ENCODE peak calls at places on chromosomes 3 and 15, in eight cellular contexts. T is right lobe of liver; R is colonic mucosa; Y is Panc1; B is right cardiac atrium; L is CD4-positive, CD25-positive, alpha-beta regulatory T cell; S is A673; K is mesenchymal stem cell. Q is an unnamed sample. For H3K4me1, the result is how much of the 10 kb centered on the place peaks cover.

GRCh38 chr3:122572940-122573412 is 4.5 kb upstream of the PARP15 start:
- DNase-seq in T (peak), R (no peak), Y (no peak), B (no peak), L (no peak), S (peak), K (peak), Q (no peak)

GRCh38 chr3:31096661-31097060 is 202.2 kb upstream of the GADL1 start:
- DNase-seq in T (no peak), R (no peak), Y (no peak), B (no peak), L (no peak), S (no peak), K (peak), Q (no peak)

GRCh38 chr3:101870138-101870537 is 20.8 kb downstream of the NFKBIZ start:
- DNase-seq in T (no peak), R (no peak), Y (no peak), B (no peak), L (no peak), S (no peak), K (peak), Q (no peak)

GRCh38 chr3:138365253-138365555 is 16.8 kb downstream of the MRAS start:
- DNase-seq in T (no peak), R (no peak), Y (no peak), B (no peak), L (no peak), S (no peak), K (no peak), Q (no peak)

GRCh38 chr3:185711255-185711870 is 113.5 kb downstream of the IGF2BP2 start:
- DNase-seq in T (no peak), R (no peak), Y (no peak), B (no peak), L (no peak), S (peak), K (peak), Q (no peak)

GRCh38 chr3:46649436-46649835 is 37.1 kb downstream of the FAM240A start:
- DNase-seq in T (no peak), R (no peak), Y (no peak), B (no peak), L (no peak), S (no peak), K (no peak), Q (no peak)

GRCh38 chr3:73734376-73734775 is 109.6 kb upstream of the PDZRN3 start:
- DNase-seq in T (no peak), R (no peak), Y (no peak), B (no peak), L (no peak), S (no peak), K (no peak), Q (no peak)

GRCh38 chr15:66779331-66780009 is 77.4 kb downstream of the SMAD6 start:
- DNase-seq in T (peak), R (peak), Y (no peak), B (no peak), L (no peak), S (no peak), K (no peak), Q (no peak)

GRCh38 chr3:90136468-90137191 is 1029.2 kb downstream of the EPHA3 start:
- DNase-seq in T (no peak), R (peak), Y (no peak), B (no peak), L (no peak), S (no peak), K (no peak), Q (no peak)

GRCh38 chr3:169847896-169848295 is 21.8 kb downstream of the LRRC31 start:
- DNase-seq in T (no peak), R (peak), Y (no peak), B (no peak), L (no peak), S (no peak), K (no peak), Q (no peak)

GRCh38 chr15:88267720-88268119 is 11.2 kb upstream of the NTRK3 start:
- DNase-seq in T (no peak), R (no peak), Y (no peak), B (no peak), L (no peak), S (no peak), K (no peak), Q (no peak)

GRCh38 chr3:183485093-183485492 is 56.7 kb upstream of the MCF2L2 start:
- DNase-seq in T (no peak), R (no peak), Y (no peak), B (no peak), L (no peak), S (no peak), K (no peak), Q (no peak)

GRCh38 chr3:13787533-13787932 is 92.3 kb downstream of the WNT7A start:
- DNase-seq in T (no peak), R (no peak), Y (no peak), B (no peak), L (no peak), S (no peak), K (no peak), Q (no peak)

GRCh38 chr3:129486057-129487035 is 42.1 kb upstream of the RHO start:
- DNase-seq in T (no peak), R (no peak), Y (no peak), B (no peak), L (no peak), S (no peak), K (peak), Q (no peak)

GRCh38 chr3:18751514-18751913 is 326.4 kb upstream of the SATB1 start:
- DNase-seq in T (no peak), R (no peak), Y (no peak), B (no peak), L (no peak), S (no peak), K (no peak), Q (no peak)

GRCh38 chr15:58556028-58556361 is 124.2 kb downstream of the LIPC start:
- DNase-seq in T (no peak), R (no peak), Y (no peak), B (no peak), L (no peak), S (no peak), K (no peak), Q (no peak)
- H3K4me1 ChIP-seq in T (under half), R (under half), Y (under half), B (under half), L (under half), S (under half), K (under half), Q (under half)

DNA sequence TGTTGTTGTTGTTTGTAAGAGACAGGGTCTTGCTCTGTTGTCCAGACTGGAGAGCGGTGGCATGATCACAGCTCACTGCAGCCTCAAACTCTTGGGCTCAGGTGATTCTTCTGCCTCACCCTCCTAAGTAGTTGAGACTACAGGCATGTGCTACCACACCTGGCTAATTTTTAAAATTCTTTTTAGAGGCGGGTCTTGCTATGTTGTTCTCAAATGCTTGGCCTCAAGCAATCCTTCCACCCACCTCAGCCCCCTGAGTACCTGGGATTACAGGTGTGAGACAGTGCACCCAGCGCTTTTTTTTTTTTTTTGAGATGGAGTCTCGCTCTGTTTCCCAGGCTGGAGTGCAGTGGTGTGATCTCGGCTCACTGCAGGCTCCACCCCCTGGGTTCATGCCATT is 46.7 kb downstream of the TMOD3 start:
- DNase-seq in T (no peak), R (no peak), Y (no peak), B (no peak), L (no peak), S (no peak), K (no peak), Q (no peak)
- H3K4me1 ChIP-seq in T (under half), R (under half), Y (under half), B (under half), L (under half), S (under half), K (under half), Q (half or more)

GRCh38 chr15:101071651-101072050 is 152.5 kb downstream of the LRRK1 start:
- DNase-seq in T (no peak), R (no peak), Y (no peak), B (peak), L (no peak), S (no peak), K (no peak), Q (no peak)
- H3K4me1 ChIP-seq in T (under half), R (under half), Y (under half), B (under half), L (under half), S (under half), K (under half), Q (under half)

GRCh38 chr3:32113981-32114566 is 7.7 kb downstream of the GPD1L start:
- DNase-seq in T (no peak), R (no peak), Y (no peak), B (no peak), L (no peak), S (no peak), K (no peak), Q (no peak)
- H3K4me1 ChIP-seq in T (under half), R (under half), Y (under half), B (under half), L (under half), S (under half), K (under half), Q (under half)

DNA sequence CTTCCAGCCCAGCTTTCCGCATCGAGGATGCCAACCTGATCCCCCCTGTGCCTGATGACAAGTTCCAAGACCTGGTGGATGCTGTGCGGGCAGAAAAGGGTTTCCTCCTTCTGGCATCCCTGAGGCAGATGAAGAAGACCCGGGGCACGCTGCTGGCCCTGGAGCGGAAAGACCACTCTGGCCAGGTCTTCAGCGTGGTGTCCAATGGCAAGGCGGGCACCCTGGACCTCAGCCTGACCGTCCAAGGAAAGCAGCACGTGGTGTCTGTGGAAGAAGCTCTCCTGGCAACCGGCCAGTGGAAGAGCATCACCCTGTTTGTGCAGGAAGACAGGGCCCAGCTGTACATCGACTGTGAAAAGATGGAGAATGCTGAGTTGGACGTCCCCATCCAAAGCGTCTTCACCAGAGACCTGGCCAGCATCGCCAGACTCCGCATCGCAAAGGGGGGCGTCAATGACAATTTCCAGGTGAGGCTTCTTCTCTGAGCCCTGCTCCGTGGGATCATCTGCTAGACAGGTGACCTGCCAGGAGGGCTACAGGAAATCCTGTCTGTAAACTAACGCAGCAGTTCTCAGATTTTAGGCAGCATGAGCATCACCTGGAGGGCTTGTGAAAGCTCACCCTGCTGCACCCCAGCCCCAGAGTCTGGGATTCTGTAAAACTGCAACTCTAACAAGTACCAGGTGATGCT is 1.6 kb downstream of the THBS1 start:
- DNase-seq in T (no peak), R (peak), Y (no peak), B (peak), L (no peak), S (no peak), K (peak), Q (no peak)
- H3K4me1 ChIP-seq in T (under half), R (under half), Y (under half), B (under half), L (under half), S (under half), K (under half), Q (under half)

GRCh38 chr3:20773320-20773984 is 587.4 kb upstream of the SGO1 start:
- DNase-seq in T (no peak), R (no peak), Y (no peak), B (no peak), L (no peak), S (no peak), K (no peak), Q (no peak)

GRCh38 chr3:20772869-20773268 is 586.9 kb upstream of the SGO1 start:
- DNase-seq in T (no peak), R (no peak), Y (no peak), B (no peak), L (no peak), S (no peak), K (no peak), Q (no peak)

DNA sequence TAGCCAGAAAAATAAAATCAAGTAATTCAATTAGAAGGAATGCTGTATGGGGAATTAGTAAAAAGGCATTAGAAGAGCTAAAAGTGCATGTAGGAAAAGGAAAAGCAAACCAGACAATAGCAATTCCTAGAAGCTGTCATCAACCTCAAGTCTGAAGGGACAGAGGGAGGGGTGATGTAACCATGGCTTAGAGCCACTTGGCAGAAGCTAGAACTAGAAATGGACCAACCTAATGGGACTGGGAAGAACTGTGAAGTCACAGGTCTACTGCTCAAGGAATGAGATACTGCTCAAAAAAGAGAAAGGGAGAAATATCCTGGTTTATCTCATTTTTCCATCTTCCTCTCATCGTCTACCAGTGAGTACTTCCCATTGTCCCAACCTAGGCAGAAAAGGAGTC is 590.7 kb upstream of the SGO1 start:
- DNase-seq in T (no peak), R (no peak), Y (no peak), B (no peak), L (no peak), S (no peak), K (no peak), Q (no peak)
- H3K4me1 ChIP-seq in T (under half), R (under half), Y (under half), B (under half), L (under half), S (under half), K (under half), Q (under half)

GRCh38 chr3:152330565-152330964 is 61.8 kb downstream of the MBNL1 start:
- DNase-seq in T (no peak), R (no peak), Y (no peak), B (no peak), L (no peak), S (no peak), K (no peak), Q (no peak)
- H3K4me1 ChIP-seq in T (under half), R (under half), Y (under half), B (under half), L (half or more), S (under half), K (under half), Q (half or more)